ENCODE peak calls at places on chromosomes 4 and X, in six cellular contexts. L is Right ventricle myocardium inferior, V is dorsolateral prefrontal cortex, X is activated B cell treated with CpG ODN at 0.5 μM for 24 hours, G is hepatic stellate cell, K is cardiac muscle cell. B is an unnamed sample.

GRCh38 chrX:94216738-94217137 is 542.7 kb downstream of the FAM133A start:
- DNase-seq in L (no peak), V (no peak), X (no peak), G (no peak), K (no peak), B (no peak)

GRCh38 chrX:21656587-21657317 is 1.4 kb downstream of the KLHL34 start:
- DNase-seq in L (no peak), V (no peak), X (no peak), G (no peak), K (no peak), B (no peak)

GRCh38 chr4:137387924-137388323 is 144.4 kb downstream of the PCDH18 start:
- DNase-seq in L (no peak), V (no peak), X (no peak), G (peak), K (no peak), B (no peak)

GRCh38 chr4:187268940-187269339 is 545.3 kb upstream of the FAT1 start:
- DNase-seq in L (no peak), V (no peak), X (no peak), G (peak), K (no peak), B (no peak)

GRCh38 chr4:8281519-8282133 is 12.1 kb downstream of the HTRA3 start:
- DNase-seq in L (peak), V (no peak), X (no peak), G (no peak), K (no peak), B (peak)

GRCh38 chr4:184282251-184282713 is 64.6 kb upstream of the ENPP6 start:
- DNase-seq in L (peak), V (no peak), X (no peak), G (no peak), K (no peak), B (no peak)

GRCh38 chrX:68892651-68893050 is 63.8 kb downstream of the EFNB1 start:
- DNase-seq in L (no peak), V (no peak), X (no peak), G (no peak), K (no peak), B (no peak)

GRCh38 chr4:139175647-139176298 is 1.2 kb downstream of the ELF2 start:
- DNase-seq in L (no peak), V (no peak), X (no peak), G (peak), K (no peak), B (peak)

GRCh38 chrX:63657821-63658220 is 127.2 kb downstream of the ARHGEF9 start:
- DNase-seq in L (peak), V (peak), X (no peak), G (peak), K (peak), B (no peak)

GRCh38 chr4:16692493-16692892 is 206.0 kb downstream of the LDB2 start:
- DNase-seq in L (no peak), V (no peak), X (no peak), G (peak), K (no peak), B (no peak)

GRCh38 chrX:153469811-153470410 is 465 bp downstream of the HAUS7 start:
- DNase-seq in L (peak), V (no peak), X (no peak), G (no peak), K (peak), B (peak)

GRCh38 chr4:23234716-23235115 is 542.0 kb downstream of the GBA3 start:
- DNase-seq in L (no peak), V (no peak), X (no peak), G (no peak), K (no peak), B (no peak)

GRCh38 chr4:6887591-6888371 is 21.8 kb upstream of the TBC1D14 start:
- DNase-seq in L (no peak), V (no peak), X (no peak), G (peak), K (peak), B (no peak)

GRCh38 chr4:47468686-47469365 is 5.3 kb upstream of the COMMD8 start:
- DNase-seq in L (no peak), V (no peak), X (no peak), G (peak), K (peak), B (no peak)

GRCh38 chr4:78734451-78735003 is 41.6 kb upstream of the BMP2K start:
- DNase-seq in L (no peak), V (no peak), X (no peak), G (no peak), K (no peak), B (no peak)

GRCh38 chr4:44916406-44916805 is 190.1 kb upstream of the GNPDA2 start:
- DNase-seq in L (no peak), V (no peak), X (no peak), G (no peak), K (no peak), B (no peak)

GRCh38 chr4:60926624-60927023 is 273.5 kb upstream of the ADGRL3 start:
- DNase-seq in L (no peak), V (no peak), X (no peak), G (no peak), K (no peak), B (no peak)

GRCh38 chrX:71532078-71532752 is 689 bp upstream of the OGT start:
- DNase-seq in L (no peak), V (no peak), X (peak), G (no peak), K (no peak), B (no peak)

GRCh38 chr4:31391976-31392375 is 671.8 kb downstream of the PCDH7 start:
- DNase-seq in L (no peak), V (no peak), X (no peak), G (no peak), K (no peak), B (no peak)

GRCh38 chrX:25742334-25742733 is 395.8 kb upstream of the MAGEB18 start:
- DNase-seq in L (no peak), V (no peak), X (no peak), G (no peak), K (no peak), B (no peak)

GRCh38 chr4:55498051-55498450 is 48.7 kb downstream of the CLOCK start:
- DNase-seq in L (no peak), V (no peak), X (no peak), G (no peak), K (no peak), B (no peak)

GRCh38 chr4:188220006-188220405 is 80.8 kb downstream of the TRIML1 start:
- DNase-seq in L (no peak), V (no peak), X (no peak), G (no peak), K (no peak), B (no peak)

GRCh38 chr4:96073446-96073845 is 233.6 kb downstream of the PDHA2 start:
- DNase-seq in L (no peak), V (no peak), X (no peak), G (no peak), K (no peak), B (no peak)

GRCh38 chrX:65528705-65529340 is 5.8 kb downstream of the LAS1L start:
- DNase-seq in L (no peak), V (peak), X (peak), G (peak), K (peak), B (peak)

GRCh38 chr4:77146426-77147399 is 10.3 kb upstream of the CCNG2 start:
- DNase-seq in L (no peak), V (no peak), X (no peak), G (no peak), K (no peak), B (no peak)

GRCh38 chr4:75494563-75494962 is 19.6 kb downstream of the RCHY1 start:
- DNase-seq in L (no peak), V (no peak), X (no peak), G (no peak), K (no peak), B (no peak)

GRCh38 chr4:55545681-55546632 is 752 bp downstream of the CLOCK start:
- DNase-seq in L (peak), V (peak), X (peak), G (peak), K (peak), B (peak)

GRCh38 chr4:61309616-61310015 is 109.5 kb downstream of the ADGRL3 start:
- DNase-seq in L (no peak), V (no peak), X (no peak), G (no peak), K (no peak), B (no peak)

GRCh38 chr4:78092850-78093249 is 35.7 kb downstream of the FRAS1 start:
- DNase-seq in L (no peak), V (no peak), X (no peak), G (no peak), K (no peak), B (no peak)

GRCh38 chr4:7767966-7768365 is 171.7 kb downstream of the AFAP1 start:
- DNase-seq in L (no peak), V (no peak), X (no peak), G (no peak), K (no peak), B (no peak)

GRCh38 chr4:150573534-150573933 is 8.4 kb upstream of the MAB21L2 start:
- DNase-seq in L (no peak), V (no peak), X (no peak), G (no peak), K (no peak), B (no peak)

GRCh38 chrX:5936438-5936837 is 292.2 kb downstream of the NLGN4X start:
- DNase-seq in L (no peak), V (no peak), X (no peak), G (no peak), K (no peak), B (no peak)

GRCh38 chr4:75849459-75849858 is 52.8 kb downstream of the PPEF2 start:
- DNase-seq in L (no peak), V (no peak), X (no peak), G (no peak), K (no peak), B (no peak)

GRCh38 chr4:102454981-102455690 is 46.0 kb upstream of the NFKB1 start:
- DNase-seq in L (no peak), V (no peak), X (no peak), G (no peak), K (no peak), B (no peak)

GRCh38 chrX:132412208-132412607 is 76.6 kb downstream of the MBNL3 start:
- DNase-seq in L (no peak), V (no peak), X (no peak), G (no peak), K (no peak), B (no peak)

GRCh38 chrX:107565916-107566602 is 62.3 kb upstream of the PRPS1 start:
- DNase-seq in L (no peak), V (no peak), X (no peak), G (peak), K (peak), B (peak)

B was measured in BE2C.